ENCODE peak calls at places on chromosomes 1 and 21, in six cellular contexts. One of them, this sample, is unnamed.
A peak's percentile ranks its signal among the peaks of the same experiment; 100 is the strongest.

GRCh38 chr1:216186816-216187215 is 236.4 kb downstream of the USH2A start:
- DNase-seq in psoas muscle: no peak
- DNase-seq in right lobe of liver: no peak
- DNase-seq in H9: no peak
- DNase-seq in fibroblast of lung: peak; percentile 53
- DNase-seq in HCT116: no peak
- DNase-seq in this sample: no peak

GRCh38 chr21:27476696-27477095 is 509.8 kb upstream of the ADAMTS5 start:
- DNase-seq in psoas muscle: no peak
- DNase-seq in right lobe of liver: no peak
- DNase-seq in H9: no peak
- DNase-seq in fibroblast of lung: peak; percentile 80
- DNase-seq in HCT116: no peak
- DNase-seq in this sample: no peak

GRCh38 chr21:41112740-41113692 is 54.9 kb upstream of the BACE2 start:
- DNase-seq in psoas muscle: no peak
- DNase-seq in right lobe of liver: no peak
- DNase-seq in H9: peak; percentile 43
- DNase-seq in fibroblast of lung: peak; percentile 81
- DNase-seq in HCT116: no peak
- DNase-seq in this sample: no peak

GRCh38 chr1:209497729-209498128 is 85.8 kb upstream of the CAMK1G start:
- DNase-seq in psoas muscle: no peak
- DNase-seq in right lobe of liver: no peak
- DNase-seq in H9: no peak
- DNase-seq in fibroblast of lung: no peak
- DNase-seq in HCT116: no peak
- DNase-seq in this sample: no peak

GRCh38 chr1:29809446-29810120 is 573.3 kb downstream of the PTPRU start:
- DNase-seq in psoas muscle: no peak
- DNase-seq in right lobe of liver: peak; percentile 24
- DNase-seq in H9: peak; percentile 22
- DNase-seq in fibroblast of lung: no peak
- DNase-seq in HCT116: no peak
- DNase-seq in this sample: no peak

GRCh38 chr1:165228111-165228655 is 128.3 kb downstream of the LMX1A start:
- DNase-seq in psoas muscle: no peak
- DNase-seq in right lobe of liver: no peak
- DNase-seq in H9: peak; percentile 43
- DNase-seq in fibroblast of lung: no peak
- DNase-seq in HCT116: no peak
- DNase-seq in this sample: no peak

GRCh38 chr1:171062902-171063301 is 27.8 kb upstream of the FMO3 start:
- DNase-seq in psoas muscle: no peak
- DNase-seq in right lobe of liver: no peak
- DNase-seq in H9: no peak
- DNase-seq in fibroblast of lung: no peak
- DNase-seq in HCT116: no peak
- DNase-seq in this sample: no peak

GRCh38 chr1:12544357-12544756 is 73.7 kb downstream of the DHRS3 start:
- DNase-seq in psoas muscle: no peak
- DNase-seq in right lobe of liver: no peak
- DNase-seq in H9: no peak
- DNase-seq in fibroblast of lung: no peak
- DNase-seq in HCT116: no peak
- DNase-seq in this sample: no peak

GRCh38 chr1:78274814-78275213 is 216.0 kb upstream of the PTGFR start:
- DNase-seq in psoas muscle: no peak
- DNase-seq in right lobe of liver: no peak
- DNase-seq in H9: no peak
- DNase-seq in fibroblast of lung: peak; percentile 75
- DNase-seq in HCT116: no peak
- DNase-seq in this sample: no peak

GRCh38 chr1:224632921-224633321 is 16.8 kb downstream of the CNIH3 start:
- DNase-seq in psoas muscle: no peak
- DNase-seq in right lobe of liver: no peak
- DNase-seq in H9: no peak
- DNase-seq in fibroblast of lung: no peak
- DNase-seq in HCT116: no peak
- DNase-seq in this sample: no peak

GRCh38 chr1:66380452-66381212 is 153.3 kb upstream of the SGIP1 start:
- DNase-seq in psoas muscle: no peak
- DNase-seq in right lobe of liver: no peak
- DNase-seq in H9: no peak
- DNase-seq in fibroblast of lung: no peak
- DNase-seq in HCT116: no peak
- DNase-seq in this sample: no peak

GRCh38 chr1:159881930-159882839 is 17.8 kb downstream of the CFAP45 start:
- DNase-seq in psoas muscle: peak; percentile 66
- DNase-seq in right lobe of liver: peak; percentile 73
- DNase-seq in H9: no peak
- DNase-seq in fibroblast of lung: peak; percentile 94
- DNase-seq in HCT116: peak; percentile 96
- DNase-seq in this sample: peak; percentile 38

GRCh38 chr1:61287734-61288133 is 205.4 kb downstream of the NFIA start:
- DNase-seq in psoas muscle: no peak
- DNase-seq in right lobe of liver: no peak
- DNase-seq in H9: no peak
- DNase-seq in fibroblast of lung: peak; percentile 75
- DNase-seq in HCT116: peak; percentile 24
- DNase-seq in this sample: no peak

GRCh38 chr1:5455651-5456050 is 536.6 kb downstream of the NPHP4 start:
- DNase-seq in psoas muscle: no peak
- DNase-seq in right lobe of liver: no peak
- DNase-seq in H9: no peak
- DNase-seq in fibroblast of lung: no peak
- DNase-seq in HCT116: no peak
- DNase-seq in this sample: no peak

GRCh38 chr1:93585059-93585966 is 96.3 kb downstream of the BCAR3 start:
- DNase-seq in psoas muscle: peak; percentile 85
- DNase-seq in right lobe of liver: peak; percentile 99
- DNase-seq in H9: no peak
- DNase-seq in fibroblast of lung: no peak
- DNase-seq in HCT116: no peak
- DNase-seq in this sample: peak; percentile 68

GRCh38 chr21:26032263-26032662 is 138.3 kb downstream of the APP start:
- DNase-seq in psoas muscle: no peak
- DNase-seq in right lobe of liver: no peak
- DNase-seq in H9: no peak
- DNase-seq in fibroblast of lung: no peak
- DNase-seq in HCT116: no peak
- DNase-seq in this sample: no peak

GRCh38 chr21:27722095-27722494 is 755.2 kb upstream of the ADAMTS5 start:
- DNase-seq in psoas muscle: no peak
- DNase-seq in right lobe of liver: no peak
- DNase-seq in H9: no peak
- DNase-seq in fibroblast of lung: no peak
- DNase-seq in HCT116: no peak
- DNase-seq in this sample: no peak

GRCh38 chr1:30110826-30111225 is 612.6 kb downstream of the MATN1 start:
- DNase-seq in psoas muscle: no peak
- DNase-seq in right lobe of liver: no peak
- DNase-seq in H9: no peak
- DNase-seq in fibroblast of lung: no peak
- DNase-seq in HCT116: no peak
- DNase-seq in this sample: no peak

GRCh38 chr1:240613353-240614142 is 1.6 kb upstream of the GREM2 start:
- DNase-seq in psoas muscle: no peak
- DNase-seq in right lobe of liver: no peak
- DNase-seq in H9: no peak
- DNase-seq in fibroblast of lung: no peak
- DNase-seq in HCT116: no peak
- DNase-seq in this sample: no peak

GRCh38 chr1:226719596-226720386 is 19.3 kb downstream of the ITPKB start:
- DNase-seq in psoas muscle: no peak
- DNase-seq in right lobe of liver: peak; percentile 32
- DNase-seq in H9: no peak
- DNase-seq in fibroblast of lung: no peak
- DNase-seq in HCT116: no peak
- DNase-seq in this sample: no peak

GRCh38 chr1:163076446-163076845 is 7.3 kb downstream of the RGS4 start:
- DNase-seq in psoas muscle: no peak
- DNase-seq in right lobe of liver: no peak
- DNase-seq in H9: no peak
- DNase-seq in fibroblast of lung: no peak
- DNase-seq in HCT116: no peak
- DNase-seq in this sample: no peak
- H3K27ac ChIP-seq in psoas muscle: no peak overlapping the region
- H3K27ac ChIP-seq in right lobe of liver: no peak overlapping the region
- H3K27ac ChIP-seq in H9: no peak overlapping the region
- H3K27ac ChIP-seq in fibroblast of lung: no peak overlapping the region
- H3K27ac ChIP-seq in HCT116: no peak overlapping the region
- H3K27ac ChIP-seq in this sample: no peak overlapping the region

DNA sequence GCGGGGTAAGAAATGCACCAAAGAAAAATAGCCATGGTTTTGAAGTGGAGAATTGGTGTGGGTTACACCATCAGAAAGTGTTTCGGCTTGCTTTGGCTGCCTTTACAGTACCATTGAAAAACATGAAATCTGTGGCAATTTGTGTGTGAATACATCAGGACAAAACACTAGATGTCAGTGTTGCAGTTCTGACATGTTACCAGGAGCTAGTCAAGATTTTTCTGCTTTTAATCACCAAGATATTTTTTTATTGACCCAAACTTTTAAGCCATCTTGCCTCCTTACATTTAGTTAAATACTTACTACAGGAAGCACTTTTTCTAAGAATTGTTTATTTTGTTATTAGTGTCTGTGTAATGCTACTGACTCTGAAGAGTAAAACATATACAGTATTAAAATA is 14.3 kb downstream of the RRP15 start:
- DNase-seq in psoas muscle: no peak
- DNase-seq in right lobe of liver: no peak
- DNase-seq in H9: no peak
- DNase-seq in fibroblast of lung: peak; percentile 78
- DNase-seq in HCT116: peak; percentile 28
- DNase-seq in this sample: no peak
- TF ChIP-seq CTCF in psoas muscle: peak; percentile 44
- TF ChIP-seq CTCF in right lobe of liver: peak; percentile 21
- TF ChIP-seq CTCF in H9: peak; percentile 61
- TF ChIP-seq CTCF in fibroblast of lung: peak; percentile 65
- TF ChIP-seq CTCF in HCT116: peak; percentile 36
- TF ChIP-seq CTCF in this sample: no peak

DNA sequence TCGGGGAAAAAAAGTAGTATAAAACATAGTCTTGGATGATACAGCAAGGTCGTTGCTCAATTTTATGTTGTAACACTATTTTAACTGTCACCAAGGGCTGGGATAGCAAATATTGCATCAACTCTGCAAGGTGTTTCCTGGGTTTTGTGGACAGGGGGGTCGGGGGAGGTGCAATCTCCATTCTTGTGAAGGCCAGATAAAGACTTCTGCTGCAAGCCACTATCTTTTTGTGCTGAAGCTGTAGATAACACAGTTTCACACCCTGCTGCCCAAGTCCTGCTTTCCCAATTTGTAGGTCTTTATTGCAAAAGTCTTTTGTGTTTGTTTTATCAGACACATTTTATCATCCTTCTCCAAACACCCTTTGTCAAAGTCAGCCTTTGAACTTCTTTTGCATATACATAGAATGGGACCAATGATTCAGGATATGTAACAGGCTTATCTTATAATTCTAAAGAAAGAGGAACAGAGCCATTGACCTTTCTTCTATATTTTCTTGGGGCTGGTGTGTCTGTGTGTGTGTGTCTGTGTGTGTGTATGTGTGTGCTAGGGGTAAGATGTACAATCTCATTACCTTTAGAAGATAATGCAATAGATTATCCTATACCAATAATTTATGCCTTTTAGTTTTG is 140.6 kb downstream of the RUNX1 start:
- DNase-seq in psoas muscle: no peak
- DNase-seq in right lobe of liver: peak; percentile 78
- DNase-seq in H9: no peak
- DNase-seq in fibroblast of lung: peak; percentile 46
- DNase-seq in HCT116: no peak
- DNase-seq in this sample: peak; percentile 9
- H3K27ac ChIP-seq in psoas muscle: no peak overlapping the region
- H3K27ac ChIP-seq in right lobe of liver: no peak overlapping the region
- H3K27ac ChIP-seq in H9: no peak overlapping the region
- H3K27ac ChIP-seq in fibroblast of lung: no peak overlapping the region
- H3K27ac ChIP-seq in HCT116: no peak overlapping the region
- H3K27ac ChIP-seq in this sample: no peak overlapping the region

GRCh38 chr1:91406773-91407389 is 2.2 kb upstream of the HFM1 start:
- DNase-seq in psoas muscle: no peak
- DNase-seq in right lobe of liver: no peak
- DNase-seq in H9: no peak
- DNase-seq in fibroblast of lung: peak; percentile 27
- DNase-seq in HCT116: no peak
- DNase-seq in this sample: no peak
- TF ChIP-seq CTCF in psoas muscle: no peak
- TF ChIP-seq CTCF in right lobe of liver: no peak
- TF ChIP-seq CTCF in H9: peak; percentile 39
- TF ChIP-seq CTCF in fibroblast of lung: peak; percentile 63
- TF ChIP-seq CTCF in HCT116: peak; percentile 34
- TF ChIP-seq CTCF in this sample: no peak

GRCh38 chr1:214551436-214552173 is at the start of gene PTPN14:
- DNase-seq in psoas muscle: peak; percentile 90
- DNase-seq in right lobe of liver: peak; percentile 64
- DNase-seq in H9: peak; percentile 96
- DNase-seq in fibroblast of lung: peak; percentile 93
- DNase-seq in HCT116: peak; percentile 85
- DNase-seq in this sample: peak; percentile 80

GRCh38 chr1:214550339-214551051 is 907 bp downstream of the PTPN14 start:
- DNase-seq in psoas muscle: no peak
- DNase-seq in right lobe of liver: no peak
- DNase-seq in H9: no peak
- DNase-seq in fibroblast of lung: no peak
- DNase-seq in HCT116: no peak
- DNase-seq in this sample: no peak

GRCh38 chr1:214552174-214552608 is 789 bp upstream of the PTPN14 start:
- DNase-seq in psoas muscle: peak; percentile 52
- DNase-seq in right lobe of liver: no peak
- DNase-seq in H9: peak; percentile 87
- DNase-seq in fibroblast of lung: peak; percentile 81
- DNase-seq in HCT116: peak; percentile 71
- DNase-seq in this sample: no peak

GRCh38 chr1:214549604-214550338 is 1.6 kb downstream of the PTPN14 start:
- DNase-seq in psoas muscle: no peak
- DNase-seq in right lobe of liver: no peak
- DNase-seq in H9: no peak
- DNase-seq in fibroblast of lung: peak; percentile 56
- DNase-seq in HCT116: no peak
- DNase-seq in this sample: no peak

GRCh38 chr1:214551052-214551435 is 358 bp downstream of the PTPN14 start:
- DNase-seq in psoas muscle: peak; percentile 64
- DNase-seq in right lobe of liver: peak; percentile 43
- DNase-seq in H9: no peak
- DNase-seq in fibroblast of lung: no peak
- DNase-seq in HCT116: no peak
- DNase-seq in this sample: peak; percentile 42
- H3K27ac ChIP-seq in psoas muscle: peak overlapping the region; percentile 95
- H3K27ac ChIP-seq in right lobe of liver: peak overlapping the region; percentile 83
- H3K27ac ChIP-seq in H9: peak overlapping the region; percentile 81
- H3K27ac ChIP-seq in fibroblast of lung: peak overlapping the region; percentile 94
- H3K27ac ChIP-seq in HCT116: peak overlapping the region; percentile 87
- H3K27ac ChIP-seq in this sample: peak overlapping the region; percentile 99

GRCh38 chr1:81313289-81313688 is 487.4 kb upstream of the ADGRL2 start:
- DNase-seq in psoas muscle: no peak
- DNase-seq in right lobe of liver: no peak
- DNase-seq in H9: no peak
- DNase-seq in fibroblast of lung: no peak
- DNase-seq in HCT116: no peak
- DNase-seq in this sample: no peak
- TF ChIP-seq CTCF in psoas muscle: no peak
- TF ChIP-seq CTCF in right lobe of liver: no peak
- TF ChIP-seq CTCF in H9: no peak
- TF ChIP-seq CTCF in fibroblast of lung: no peak
- TF ChIP-seq CTCF in HCT116: no peak
- TF ChIP-seq CTCF in this sample: no peak

GRCh38 chr1:168230709-168231108 is 4.9 kb downstream of the SFT2D2 start:
- DNase-seq in psoas muscle: no peak
- DNase-seq in right lobe of liver: peak; percentile 63
- DNase-seq in H9: no peak
- DNase-seq in fibroblast of lung: no peak
- DNase-seq in HCT116: no peak
- DNase-seq in this sample: no peak
- H3K27ac ChIP-seq in psoas muscle: no peak overlapping the region
- H3K27ac ChIP-seq in right lobe of liver: peak overlapping the region; percentile 56
- H3K27ac ChIP-seq in H9: no peak overlapping the region
- H3K27ac ChIP-seq in fibroblast of lung: no peak overlapping the region
- H3K27ac ChIP-seq in HCT116: no peak overlapping the region
- H3K27ac ChIP-seq in this sample: no peak overlapping the region

This sample was measured in gastrocnemius medialis.